ENCODE peak calls at places on chromosomes 2 and 18, in eight cellular contexts. One of them, this sample, is unnamed.

GRCh38 chr2:102166189-102166845 is 20.5 kb upstream of the IL1RL2 start:
- DNase-seq in ascending aorta: no peak
- DNase-seq in astrocyte of the spinal cord: peak
- DNase-seq in hepatocyte: peak
- DNase-seq in neural crest cell: no peak
- DNase-seq in type B pancreatic cell: no peak
- DNase-seq in CD4-positive, alpha-beta T cell: no peak
- DNase-seq in endothelial cell: no peak
- DNase-seq in this sample: no peak

GRCh38 chr2:218870984-218871344 is 9.7 kb upstream of the WNT10A start:
- DNase-seq in ascending aorta: no peak
- DNase-seq in astrocyte of the spinal cord: no peak
- DNase-seq in hepatocyte: no peak
- DNase-seq in neural crest cell: no peak
- DNase-seq in type B pancreatic cell: no peak
- DNase-seq in CD4-positive, alpha-beta T cell: no peak
- DNase-seq in endothelial cell: no peak
- DNase-seq in this sample: no peak

GRCh38 chr2:12389354-12390045 is 327.2 kb upstream of the TRIB2 start:
- DNase-seq in ascending aorta: no peak
- DNase-seq in astrocyte of the spinal cord: no peak
- DNase-seq in hepatocyte: no peak
- DNase-seq in neural crest cell: no peak
- DNase-seq in type B pancreatic cell: no peak
- DNase-seq in CD4-positive, alpha-beta T cell: no peak
- DNase-seq in endothelial cell: no peak
- DNase-seq in this sample: no peak

GRCh38 chr18:50080932-50081560 is 113.9 kb downstream of the MYO5B start:
- DNase-seq in ascending aorta: no peak
- DNase-seq in astrocyte of the spinal cord: no peak
- DNase-seq in hepatocyte: peak
- DNase-seq in neural crest cell: no peak
- DNase-seq in type B pancreatic cell: no peak
- DNase-seq in CD4-positive, alpha-beta T cell: no peak
- DNase-seq in endothelial cell: no peak
- DNase-seq in this sample: no peak

GRCh38 chr2:15561574-15562344 is 625 bp upstream of the NBAS start:
- DNase-seq in ascending aorta: no peak
- DNase-seq in astrocyte of the spinal cord: peak
- DNase-seq in hepatocyte: peak
- DNase-seq in neural crest cell: peak
- DNase-seq in type B pancreatic cell: no peak
- DNase-seq in CD4-positive, alpha-beta T cell: peak
- DNase-seq in endothelial cell: no peak
- DNase-seq in this sample: no peak

GRCh38 chr18:62998443-62998842 is 283.1 kb downstream of the PHLPP1 start:
- DNase-seq in ascending aorta: no peak
- DNase-seq in astrocyte of the spinal cord: no peak
- DNase-seq in hepatocyte: no peak
- DNase-seq in neural crest cell: no peak
- DNase-seq in type B pancreatic cell: no peak
- DNase-seq in CD4-positive, alpha-beta T cell: no peak
- DNase-seq in endothelial cell: no peak
- DNase-seq in this sample: peak

GRCh38 chr18:10015288-10015701 is 101.5 kb downstream of the VAPA start:
- DNase-seq in ascending aorta: peak
- DNase-seq in astrocyte of the spinal cord: peak
- DNase-seq in hepatocyte: peak
- DNase-seq in neural crest cell: no peak
- DNase-seq in type B pancreatic cell: no peak
- DNase-seq in CD4-positive, alpha-beta T cell: no peak
- DNase-seq in endothelial cell: no peak
- DNase-seq in this sample: no peak

GRCh38 chr2:29012211-29012681 is 31.1 kb downstream of the TOGARAM2 start:
- DNase-seq in ascending aorta: no peak
- DNase-seq in astrocyte of the spinal cord: peak
- DNase-seq in hepatocyte: no peak
- DNase-seq in neural crest cell: no peak
- DNase-seq in type B pancreatic cell: no peak
- DNase-seq in CD4-positive, alpha-beta T cell: peak
- DNase-seq in endothelial cell: no peak
- DNase-seq in this sample: no peak

GRCh38 chr2:80153151-80153550 is 151.4 kb downstream of the LRRTM1 start:
- DNase-seq in ascending aorta: no peak
- DNase-seq in astrocyte of the spinal cord: no peak
- DNase-seq in hepatocyte: no peak
- DNase-seq in neural crest cell: no peak
- DNase-seq in type B pancreatic cell: no peak
- DNase-seq in CD4-positive, alpha-beta T cell: no peak
- DNase-seq in endothelial cell: no peak
- DNase-seq in this sample: no peak

GRCh38 chr2:85889648-85890281 is 975 bp upstream of the ST3GAL5 start:
- DNase-seq in ascending aorta: no peak
- DNase-seq in astrocyte of the spinal cord: peak
- DNase-seq in hepatocyte: no peak
- DNase-seq in neural crest cell: no peak
- DNase-seq in type B pancreatic cell: no peak
- DNase-seq in CD4-positive, alpha-beta T cell: no peak
- DNase-seq in endothelial cell: no peak
- DNase-seq in this sample: no peak

GRCh38 chr2:119352357-119352756 is 14.3 kb downstream of the C2orf76 start:
- DNase-seq in ascending aorta: no peak
- DNase-seq in astrocyte of the spinal cord: no peak
- DNase-seq in hepatocyte: no peak
- DNase-seq in neural crest cell: no peak
- DNase-seq in type B pancreatic cell: no peak
- DNase-seq in CD4-positive, alpha-beta T cell: no peak
- DNase-seq in endothelial cell: no peak
- DNase-seq in this sample: no peak

GRCh38 chr2:3151153-3151918 is 226.3 kb downstream of the EIPR1 start:
- DNase-seq in ascending aorta: no peak
- DNase-seq in astrocyte of the spinal cord: no peak
- DNase-seq in hepatocyte: no peak
- DNase-seq in neural crest cell: no peak
- DNase-seq in type B pancreatic cell: no peak
- DNase-seq in CD4-positive, alpha-beta T cell: no peak
- DNase-seq in endothelial cell: no peak
- DNase-seq in this sample: no peak

GRCh38 chr2:238424313-238424700 is 2.4 kb upstream of the ASB1 start:
- DNase-seq in ascending aorta: no peak
- DNase-seq in astrocyte of the spinal cord: peak
- DNase-seq in hepatocyte: no peak
- DNase-seq in neural crest cell: no peak
- DNase-seq in type B pancreatic cell: no peak
- DNase-seq in CD4-positive, alpha-beta T cell: no peak
- DNase-seq in endothelial cell: no peak
- DNase-seq in this sample: peak

GRCh38 chr2:179273461-179273962 is 8.9 kb upstream of the SESTD1 start:
- DNase-seq in ascending aorta: no peak
- DNase-seq in astrocyte of the spinal cord: no peak
- DNase-seq in hepatocyte: no peak
- DNase-seq in neural crest cell: peak
- DNase-seq in type B pancreatic cell: no peak
- DNase-seq in CD4-positive, alpha-beta T cell: no peak
- DNase-seq in endothelial cell: no peak
- DNase-seq in this sample: no peak

GRCh38 chr18:2617974-2618373 is 37.6 kb upstream of the SMCHD1 start:
- DNase-seq in ascending aorta: no peak
- DNase-seq in astrocyte of the spinal cord: peak
- DNase-seq in hepatocyte: no peak
- DNase-seq in neural crest cell: no peak
- DNase-seq in type B pancreatic cell: no peak
- DNase-seq in CD4-positive, alpha-beta T cell: no peak
- DNase-seq in endothelial cell: no peak
- DNase-seq in this sample: no peak

GRCh38 chr18:32920796-32921787 is 148.3 kb upstream of the KLHL14 start:
- DNase-seq in ascending aorta: no peak
- DNase-seq in astrocyte of the spinal cord: peak
- DNase-seq in hepatocyte: peak
- DNase-seq in neural crest cell: no peak
- DNase-seq in type B pancreatic cell: no peak
- DNase-seq in CD4-positive, alpha-beta T cell: no peak
- DNase-seq in endothelial cell: no peak
- DNase-seq in this sample: no peak

DNA sequence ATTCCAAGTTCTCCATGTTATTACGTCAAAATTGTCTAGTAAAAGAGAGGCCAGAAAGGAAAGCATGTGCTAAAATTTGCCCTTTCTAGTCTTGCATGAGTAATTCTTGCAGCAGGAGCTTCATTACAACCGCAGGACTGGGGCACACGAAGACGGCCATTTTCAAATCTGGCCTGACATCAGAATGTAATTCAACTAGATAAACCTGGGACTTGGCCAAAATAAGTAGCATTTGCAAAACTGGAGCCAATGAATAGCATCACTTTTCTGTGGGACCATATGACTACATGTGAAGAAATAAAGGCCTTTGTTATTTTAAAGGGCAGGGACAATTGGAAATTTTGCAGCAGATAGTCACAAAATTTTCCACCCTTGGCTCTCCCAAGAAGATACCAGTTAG is 3.0 kb upstream of the FZD7 start:
- DNase-seq in ascending aorta: no peak
- DNase-seq in astrocyte of the spinal cord: peak
- DNase-seq in hepatocyte: no peak
- DNase-seq in neural crest cell: no peak
- DNase-seq in type B pancreatic cell: no peak
- DNase-seq in CD4-positive, alpha-beta T cell: no peak
- DNase-seq in endothelial cell: no peak
- DNase-seq in this sample: no peak
- TF ChIP-seq CTCF in ascending aorta: no peak
- TF ChIP-seq CTCF in astrocyte of the spinal cord: no peak
- TF ChIP-seq CTCF in hepatocyte: no peak
- TF ChIP-seq CTCF in neural crest cell: no peak
- TF ChIP-seq CTCF in type B pancreatic cell: no peak
- TF ChIP-seq CTCF in CD4-positive, alpha-beta T cell: no peak
- TF ChIP-seq CTCF in endothelial cell: no peak
- TF ChIP-seq CTCF in this sample: no peak

GRCh38 chr2:10406016-10406415 is 42.1 kb downstream of the ODC1 start:
- DNase-seq in ascending aorta: peak
- DNase-seq in astrocyte of the spinal cord: no peak
- DNase-seq in hepatocyte: no peak
- DNase-seq in neural crest cell: no peak
- DNase-seq in type B pancreatic cell: no peak
- DNase-seq in CD4-positive, alpha-beta T cell: no peak
- DNase-seq in endothelial cell: no peak
- DNase-seq in this sample: no peak

GRCh38 chr2:10407841-10408648 is 40.1 kb downstream of the ODC1 start:
- DNase-seq in ascending aorta: peak
- DNase-seq in astrocyte of the spinal cord: peak
- DNase-seq in hepatocyte: peak
- DNase-seq in neural crest cell: no peak
- DNase-seq in type B pancreatic cell: no peak
- DNase-seq in CD4-positive, alpha-beta T cell: peak
- DNase-seq in endothelial cell: no peak
- DNase-seq in this sample: no peak

GRCh38 chr2:10406491-10406890 is 41.6 kb downstream of the ODC1 start:
- DNase-seq in ascending aorta: no peak
- DNase-seq in astrocyte of the spinal cord: no peak
- DNase-seq in hepatocyte: no peak
- DNase-seq in neural crest cell: no peak
- DNase-seq in type B pancreatic cell: no peak
- DNase-seq in CD4-positive, alpha-beta T cell: no peak
- DNase-seq in endothelial cell: no peak
- DNase-seq in this sample: no peak

GRCh38 chr2:10408649-10409579 is 39.2 kb downstream of the ODC1 start:
- DNase-seq in ascending aorta: peak
- DNase-seq in astrocyte of the spinal cord: peak
- DNase-seq in hepatocyte: peak
- DNase-seq in neural crest cell: peak
- DNase-seq in type B pancreatic cell: peak
- DNase-seq in CD4-positive, alpha-beta T cell: peak
- DNase-seq in endothelial cell: peak
- DNase-seq in this sample: peak

DNA sequence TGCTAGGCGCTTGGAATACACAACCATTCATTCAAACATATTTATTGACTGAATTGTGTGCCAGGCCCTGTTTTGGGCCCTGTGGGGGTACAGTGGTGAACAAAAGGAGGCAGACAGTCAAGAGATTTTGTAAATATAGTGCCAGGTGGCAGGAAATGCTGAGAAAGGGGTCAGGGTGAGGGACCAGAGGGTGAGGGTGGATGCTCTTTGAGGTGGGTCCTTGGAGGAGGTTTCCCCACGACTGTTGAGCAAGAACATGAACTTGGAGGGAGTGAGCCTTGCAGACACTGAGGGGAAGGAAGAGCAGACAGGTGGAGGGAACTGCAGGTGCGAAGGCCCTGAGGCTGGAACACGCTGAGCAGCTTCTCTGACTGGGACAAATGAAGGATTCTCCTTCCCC is 40.7 kb downstream of the ODC1 start:
- DNase-seq in ascending aorta: no peak
- DNase-seq in astrocyte of the spinal cord: no peak
- DNase-seq in hepatocyte: no peak
- DNase-seq in neural crest cell: no peak
- DNase-seq in type B pancreatic cell: no peak
- DNase-seq in CD4-positive, alpha-beta T cell: no peak
- DNase-seq in endothelial cell: no peak
- DNase-seq in this sample: no peak
- TF ChIP-seq CTCF in ascending aorta: no peak
- TF ChIP-seq CTCF in astrocyte of the spinal cord: no peak
- TF ChIP-seq CTCF in hepatocyte: no peak
- TF ChIP-seq CTCF in neural crest cell: no peak
- TF ChIP-seq CTCF in type B pancreatic cell: no peak
- TF ChIP-seq CTCF in CD4-positive, alpha-beta T cell: no peak
- TF ChIP-seq CTCF in endothelial cell: no peak
- TF ChIP-seq CTCF in this sample: no peak

DNA sequence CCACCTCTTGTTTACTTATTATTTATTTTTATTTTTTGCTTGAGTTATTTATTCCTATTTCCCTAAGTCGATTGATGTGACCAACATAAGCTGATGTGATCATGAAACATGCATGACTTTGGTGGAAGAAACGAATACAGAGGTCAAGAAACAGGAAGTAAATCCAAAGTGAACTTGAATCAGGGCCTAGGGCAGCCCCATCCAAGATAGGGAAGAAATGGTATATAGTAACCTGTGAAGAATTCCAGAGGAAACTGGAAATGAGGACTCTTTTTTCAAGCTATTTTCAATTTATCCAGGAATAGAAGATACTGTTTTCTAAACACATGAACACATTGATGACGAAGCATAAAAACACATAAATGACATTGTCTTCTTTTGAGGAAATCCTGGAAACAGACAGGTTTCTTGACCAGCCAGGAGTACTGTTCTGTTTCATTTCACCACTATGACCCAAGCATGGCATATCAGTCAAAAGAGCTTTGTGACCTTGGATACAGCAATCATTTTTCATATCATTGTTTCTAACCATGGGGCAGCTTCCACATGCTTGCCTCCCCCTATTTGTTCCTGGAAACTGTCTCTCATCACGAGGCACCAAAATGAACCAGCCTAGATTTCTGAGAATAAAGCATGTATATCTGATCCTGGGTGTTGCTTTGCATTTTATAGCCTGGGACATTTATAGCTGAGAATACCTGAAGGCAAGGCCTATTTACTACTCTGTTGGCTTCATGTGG is 9.1 kb upstream of the LCLAT1 start:
- DNase-seq in ascending aorta: no peak
- DNase-seq in astrocyte of the spinal cord: no peak
- DNase-seq in hepatocyte: no peak
- DNase-seq in neural crest cell: no peak
- DNase-seq in type B pancreatic cell: no peak
- DNase-seq in CD4-positive, alpha-beta T cell: no peak
- DNase-seq in endothelial cell: no peak
- DNase-seq in this sample: no peak
- TF ChIP-seq CTCF in ascending aorta: no peak
- TF ChIP-seq CTCF in astrocyte of the spinal cord: no peak
- TF ChIP-seq CTCF in hepatocyte: no peak
- TF ChIP-seq CTCF in neural crest cell: no peak
- TF ChIP-seq CTCF in type B pancreatic cell: no peak
- TF ChIP-seq CTCF in CD4-positive, alpha-beta T cell: no peak
- TF ChIP-seq CTCF in endothelial cell: no peak
- TF ChIP-seq CTCF in this sample: no peak

GRCh38 chr2:101036562-101036961 is 34.5 kb downstream of the RPL31 start:
- DNase-seq in ascending aorta: no peak
- DNase-seq in astrocyte of the spinal cord: peak
- DNase-seq in hepatocyte: no peak
- DNase-seq in neural crest cell: no peak
- DNase-seq in type B pancreatic cell: no peak
- DNase-seq in CD4-positive, alpha-beta T cell: no peak
- DNase-seq in endothelial cell: no peak
- DNase-seq in this sample: peak
- TF ChIP-seq CTCF in ascending aorta: peak
- TF ChIP-seq CTCF in astrocyte of the spinal cord: peak
- TF ChIP-seq CTCF in hepatocyte: peak
- TF ChIP-seq CTCF in neural crest cell: peak
- TF ChIP-seq CTCF in type B pancreatic cell: peak
- TF ChIP-seq CTCF in CD4-positive, alpha-beta T cell: peak
- TF ChIP-seq CTCF in endothelial cell: peak
- TF ChIP-seq CTCF in this sample: peak

This sample was measured in osteocyte.